ENCODE peak calls at places on chromosome 2, in five cellular contexts. X is IMR-90, Y is GM12878, F is mammary epithelial cell, Z is sigmoid colon. U is an unnamed sample.

GRCh38 chr2:7022486-7022885 is 105.3 kb downstream of the RNF144A start:
- DNase-seq in X (no peak), Y (no peak), F (no peak), Z (no peak), U (no peak)

GRCh38 chr2:24986397-24986796 is 14.6 kb upstream of the DNAJC27 start:
- DNase-seq in X (peak; percentile 11), Y (no peak), F (no peak), Z (peak; percentile 65), U (peak; percentile 16)

GRCh38 chr2:28644760-28645159 is 106.9 kb upstream of the PPP1CB start:
- DNase-seq in X (no peak), Y (no peak), F (no peak), Z (peak; percentile 65), U (peak; percentile 82)

GRCh38 chr2:10732924-10733583 is 11.6 kb downstream of the ATP6V1C2 start:
- DNase-seq in X (no peak), Y (no peak), F (no peak), Z (no peak), U (no peak)

GRCh38 chr2:233331536-233331935 is 22.8 kb upstream of the DGKD start:
- DNase-seq in X (no peak), Y (peak; percentile 80), F (no peak), Z (peak; percentile 84), U (no peak)

GRCh38 chr2:111069722-111070121 is 51.0 kb upstream of the BCL2L11 start:
- DNase-seq in X (no peak), Y (no peak), F (no peak), Z (no peak), U (no peak)

GRCh38 chr2:47221956-47222355 is 66.8 kb upstream of the STPG4 start:
- DNase-seq in X (peak; percentile 47), Y (no peak), F (peak; percentile 15), Z (no peak), U (peak; percentile 70)

GRCh38 chr2:53422979-53423378 is 344.6 kb upstream of the CHAC2 start:
- DNase-seq in X (peak; percentile 59), Y (no peak), F (peak; percentile 51), Z (no peak), U (peak; percentile 65)

GRCh38 chr2:50765590-50765989 is 266.3 kb downstream of the NRXN1 start:
- DNase-seq in X (no peak), Y (no peak), F (no peak), Z (no peak), U (no peak)

GRCh38 chr2:46816846-46817726 is 98.5 kb downstream of the MCFD2 start:
- DNase-seq in X (no peak), Y (no peak), F (no peak), Z (no peak), U (no peak)

DNA sequence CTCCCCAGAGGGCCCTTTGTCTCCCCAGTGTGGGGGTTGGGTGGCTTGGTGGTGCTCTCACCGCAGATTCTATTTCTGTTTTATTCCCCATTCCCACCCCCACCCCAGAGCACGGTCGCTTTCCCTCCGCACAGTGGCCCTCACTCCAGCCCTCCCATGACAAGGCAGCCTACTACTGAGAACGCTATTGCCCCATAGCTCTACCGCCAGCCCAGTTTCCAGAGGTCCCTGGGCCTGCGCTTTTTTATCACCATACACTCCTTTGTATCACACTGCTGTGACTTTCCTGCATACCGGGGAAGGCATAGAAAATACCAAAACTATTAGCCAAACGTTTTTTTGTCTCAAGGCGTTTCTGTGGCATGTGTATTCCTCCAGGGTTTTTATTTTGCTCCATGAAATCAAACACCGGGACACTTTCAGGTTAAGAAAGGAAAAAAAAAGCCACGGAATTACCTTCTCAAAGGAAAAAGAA is 1.4 kb downstream of the AMER3 start:
- DNase-seq in X (no peak), Y (no peak), F (no peak), Z (no peak), U (no peak)
- H3K4me3 ChIP-seq in X (no peak overlapping the region), Y (no peak overlapping the region), F (no peak overlapping the region), Z (no peak overlapping the region), U (no peak overlapping the region)

GRCh38 chr2:66340521-66340920 is 94.4 kb upstream of the MEIS1 start:
- DNase-seq in X (no peak), Y (no peak), F (no peak), Z (no peak), U (no peak)
- H3K4me3 ChIP-seq in X (no peak overlapping the region), Y (no peak overlapping the region), F (no peak overlapping the region), Z (no peak overlapping the region), U (no peak overlapping the region)

GRCh38 chr2:33435518-33435917 is 40.9 kb upstream of the RASGRP3 start:
- DNase-seq in X (no peak), Y (no peak), F (no peak), Z (no peak), U (no peak)
- H3K4me3 ChIP-seq in X (no peak overlapping the region), Y (no peak overlapping the region), F (no peak overlapping the region), Z (no peak overlapping the region), U (no peak overlapping the region)

DNA sequence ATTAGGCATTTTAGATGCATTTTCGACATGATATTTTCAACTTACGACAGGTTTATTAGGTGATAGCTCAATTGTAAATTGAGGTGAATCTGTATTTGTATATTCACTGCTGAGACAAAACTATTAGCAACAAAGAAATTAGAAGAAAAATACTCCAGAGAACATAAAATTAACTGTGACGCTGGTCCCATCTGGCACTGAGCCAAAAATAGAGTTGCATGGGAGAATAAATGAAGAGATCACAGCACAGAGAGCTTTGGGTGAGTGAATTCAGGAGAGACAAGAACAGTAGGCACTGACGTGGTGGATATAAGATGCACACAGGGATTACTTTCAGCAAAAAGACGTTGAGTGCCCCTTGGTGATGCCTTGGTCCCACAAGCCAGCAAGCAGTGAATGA is 306.2 kb upstream of the RAB6C start:
- DNase-seq in X (no peak), Y (no peak), F (no peak), Z (no peak), U (no peak)
- H3K4me3 ChIP-seq in X (no peak overlapping the region), Y (no peak overlapping the region), F (no peak overlapping the region), Z (no peak overlapping the region), U (no peak overlapping the region)

U was measured in AG10803.